ENCODE peak calls at places on chromosomes 3 and 15, in seven cellular contexts. One of them, this sample, is unnamed.

GRCh38 chr3:63877737-63878393 is 14.2 kb downstream of the ATXN7 start:
- DNase-seq in adrenal gland: no peak
- DNase-seq in mucosa of descending colon: no peak
- DNase-seq in natural killer cell: no peak
- DNase-seq in breast epithelium: no peak
- DNase-seq in fibroblast of the aortic adventitia: peak; percentile 33
- DNase-seq in GM13976: no peak
- DNase-seq in this sample: no peak

GRCh38 chr15:101578443-101578894 is 73.7 kb downstream of the TM2D3 start:
- DNase-seq in natural killer cell: no peak
- DNase-seq in breast epithelium: no peak
- DNase-seq in fibroblast of the aortic adventitia: peak; percentile 15
- DNase-seq in mucosa of descending colon: no peak
- DNase-seq in GM13976: peak; percentile 67
- DNase-seq in adrenal gland: peak; percentile 57
- DNase-seq in this sample: no peak

GRCh38 chr3:14552717-14553116 is 12.6 kb upstream of the GRIP2 start:
- DNase-seq in mucosa of descending colon: no peak
- DNase-seq in GM13976: no peak
- DNase-seq in adrenal gland: no peak
- DNase-seq in breast epithelium: no peak
- DNase-seq in fibroblast of the aortic adventitia: no peak
- DNase-seq in natural killer cell: no peak
- DNase-seq in this sample: no peak

GRCh38 chr3:161171113-161171512 is 50.0 kb upstream of the NMD3 start:
- DNase-seq in adrenal gland: peak; percentile 83
- DNase-seq in natural killer cell: no peak
- DNase-seq in fibroblast of the aortic adventitia: peak; percentile 85
- DNase-seq in breast epithelium: no peak
- DNase-seq in GM13976: no peak
- DNase-seq in mucosa of descending colon: no peak
- DNase-seq in this sample: peak; percentile 43

GRCh38 chr15:62483817-62484216 is 318.7 kb upstream of the C2CD4B start:
- DNase-seq in adrenal gland: no peak
- DNase-seq in breast epithelium: no peak
- DNase-seq in fibroblast of the aortic adventitia: peak; percentile 83
- DNase-seq in natural killer cell: no peak
- DNase-seq in mucosa of descending colon: peak; percentile 56
- DNase-seq in GM13976: no peak
- DNase-seq in this sample: no peak

GRCh38 chr15:33211409-33211808 is 16.9 kb upstream of the FMN1 start:
- DNase-seq in GM13976: no peak
- DNase-seq in natural killer cell: no peak
- DNase-seq in fibroblast of the aortic adventitia: no peak
- DNase-seq in adrenal gland: peak; percentile 65
- DNase-seq in breast epithelium: peak; percentile 28
- DNase-seq in mucosa of descending colon: no peak
- DNase-seq in this sample: no peak

GRCh38 chr3:113249111-113249510 is 37.8 kb downstream of the BOC start:
- DNase-seq in natural killer cell: no peak
- DNase-seq in adrenal gland: peak; percentile 79
- DNase-seq in fibroblast of the aortic adventitia: peak; percentile 82
- DNase-seq in breast epithelium: peak; percentile 54
- DNase-seq in mucosa of descending colon: no peak
- DNase-seq in GM13976: no peak
- DNase-seq in this sample: no peak

GRCh38 chr3:183815951-183816475 is 9.4 kb downstream of the MAP6D1 start:
- DNase-seq in adrenal gland: no peak
- DNase-seq in natural killer cell: no peak
- DNase-seq in GM13976: no peak
- DNase-seq in breast epithelium: no peak
- DNase-seq in fibroblast of the aortic adventitia: no peak
- DNase-seq in mucosa of descending colon: no peak
- DNase-seq in this sample: no peak

GRCh38 chr3:77601853-77602440 is 562.0 kb downstream of the ROBO2 start:
- DNase-seq in breast epithelium: no peak
- DNase-seq in adrenal gland: no peak
- DNase-seq in mucosa of descending colon: no peak
- DNase-seq in natural killer cell: no peak
- DNase-seq in fibroblast of the aortic adventitia: no peak
- DNase-seq in GM13976: no peak
- DNase-seq in this sample: no peak

GRCh38 chr3:40669176-40669575 is 144.4 kb downstream of the ZNF621 start:
- DNase-seq in breast epithelium: no peak
- DNase-seq in adrenal gland: no peak
- DNase-seq in fibroblast of the aortic adventitia: no peak
- DNase-seq in GM13976: no peak
- DNase-seq in mucosa of descending colon: no peak
- DNase-seq in natural killer cell: no peak
- DNase-seq in this sample: no peak

GRCh38 chr3:157693762-157694161 is 190.5 kb upstream of the VEPH1 start:
- DNase-seq in natural killer cell: no peak
- DNase-seq in mucosa of descending colon: no peak
- DNase-seq in adrenal gland: no peak
- DNase-seq in breast epithelium: no peak
- DNase-seq in GM13976: no peak
- DNase-seq in fibroblast of the aortic adventitia: no peak
- DNase-seq in this sample: no peak

GRCh38 chr3:192395506-192395905 is 331.8 kb downstream of the FGF12 start:
- DNase-seq in mucosa of descending colon: no peak
- DNase-seq in GM13976: no peak
- DNase-seq in natural killer cell: no peak
- DNase-seq in fibroblast of the aortic adventitia: no peak
- DNase-seq in breast epithelium: no peak
- DNase-seq in adrenal gland: no peak
- DNase-seq in this sample: no peak

GRCh38 chr15:90214553-90215205 is 13.5 kb downstream of the SEMA4B start:
- DNase-seq in mucosa of descending colon: peak; percentile 9
- DNase-seq in fibroblast of the aortic adventitia: no peak
- DNase-seq in breast epithelium: no peak
- DNase-seq in adrenal gland: no peak
- DNase-seq in natural killer cell: no peak
- DNase-seq in GM13976: no peak
- DNase-seq in this sample: no peak

GRCh38 chr3:155481089-155481488 is 187.6 kb upstream of the STRIT1 start:
- DNase-seq in GM13976: no peak
- DNase-seq in fibroblast of the aortic adventitia: no peak
- DNase-seq in natural killer cell: no peak
- DNase-seq in mucosa of descending colon: no peak
- DNase-seq in breast epithelium: no peak
- DNase-seq in adrenal gland: no peak
- DNase-seq in this sample: no peak

GRCh38 chr3:109188726-109189125 is 52.2 kb downstream of the C3orf85 start:
- DNase-seq in natural killer cell: no peak
- DNase-seq in mucosa of descending colon: no peak
- DNase-seq in GM13976: no peak
- DNase-seq in adrenal gland: no peak
- DNase-seq in fibroblast of the aortic adventitia: no peak
- DNase-seq in breast epithelium: no peak
- DNase-seq in this sample: no peak

GRCh38 chr3:32457971-32458471 is 44.6 kb downstream of the CMTM6 start:
- DNase-seq in mucosa of descending colon: no peak
- DNase-seq in adrenal gland: no peak
- DNase-seq in natural killer cell: peak; percentile 22
- DNase-seq in fibroblast of the aortic adventitia: no peak
- DNase-seq in GM13976: peak; percentile 60
- DNase-seq in breast epithelium: no peak
- DNase-seq in this sample: no peak

GRCh38 chr15:90062023-90062728 is 40.1 kb downstream of the IDH2 start:
- DNase-seq in natural killer cell: no peak
- DNase-seq in breast epithelium: peak; percentile 67
- DNase-seq in fibroblast of the aortic adventitia: no peak
- DNase-seq in GM13976: no peak
- DNase-seq in mucosa of descending colon: peak; percentile 91
- DNase-seq in adrenal gland: peak; percentile 70
- DNase-seq in this sample: no peak

GRCh38 chr15:91186892-91187644 is 87.0 kb downstream of the SV2B start:
- DNase-seq in breast epithelium: no peak
- DNase-seq in natural killer cell: no peak
- DNase-seq in fibroblast of the aortic adventitia: peak; percentile 30
- DNase-seq in GM13976: peak; percentile 32
- DNase-seq in mucosa of descending colon: no peak
- DNase-seq in adrenal gland: no peak
- DNase-seq in this sample: no peak

GRCh38 chr3:50189274-50189673 is 2.1 kb upstream of the GNAT1 start:
- DNase-seq in adrenal gland: peak; percentile 90
- DNase-seq in breast epithelium: peak; percentile 81
- DNase-seq in fibroblast of the aortic adventitia: peak; percentile 90
- DNase-seq in GM13976: peak; percentile 73
- DNase-seq in mucosa of descending colon: no peak
- DNase-seq in natural killer cell: no peak
- DNase-seq in this sample: no peak
- TF ChIP-seq CTCF in adrenal gland: peak; percentile 77
- TF ChIP-seq CTCF in breast epithelium: peak; percentile 89
- TF ChIP-seq CTCF in fibroblast of the aortic adventitia: peak; percentile 93
- TF ChIP-seq CTCF in GM13976: peak; percentile 46
- TF ChIP-seq CTCF in mucosa of descending colon: peak; percentile 49
- TF ChIP-seq CTCF in natural killer cell: no peak
- TF ChIP-seq CTCF in this sample: no peak

GRCh38 chr15:88400591-88400990 is 66.6 kb downstream of the MRPL46 start:
- DNase-seq in breast epithelium: no peak
- DNase-seq in fibroblast of the aortic adventitia: no peak
- DNase-seq in GM13976: no peak
- DNase-seq in adrenal gland: no peak
- DNase-seq in mucosa of descending colon: no peak
- DNase-seq in natural killer cell: no peak
- DNase-seq in this sample: no peak
- TF ChIP-seq CTCF in breast epithelium: no peak
- TF ChIP-seq CTCF in fibroblast of the aortic adventitia: no peak
- TF ChIP-seq CTCF in GM13976: no peak
- TF ChIP-seq CTCF in adrenal gland: no peak
- TF ChIP-seq CTCF in mucosa of descending colon: no peak
- TF ChIP-seq CTCF in natural killer cell: no peak
- TF ChIP-seq CTCF in this sample: no peak

DNA sequence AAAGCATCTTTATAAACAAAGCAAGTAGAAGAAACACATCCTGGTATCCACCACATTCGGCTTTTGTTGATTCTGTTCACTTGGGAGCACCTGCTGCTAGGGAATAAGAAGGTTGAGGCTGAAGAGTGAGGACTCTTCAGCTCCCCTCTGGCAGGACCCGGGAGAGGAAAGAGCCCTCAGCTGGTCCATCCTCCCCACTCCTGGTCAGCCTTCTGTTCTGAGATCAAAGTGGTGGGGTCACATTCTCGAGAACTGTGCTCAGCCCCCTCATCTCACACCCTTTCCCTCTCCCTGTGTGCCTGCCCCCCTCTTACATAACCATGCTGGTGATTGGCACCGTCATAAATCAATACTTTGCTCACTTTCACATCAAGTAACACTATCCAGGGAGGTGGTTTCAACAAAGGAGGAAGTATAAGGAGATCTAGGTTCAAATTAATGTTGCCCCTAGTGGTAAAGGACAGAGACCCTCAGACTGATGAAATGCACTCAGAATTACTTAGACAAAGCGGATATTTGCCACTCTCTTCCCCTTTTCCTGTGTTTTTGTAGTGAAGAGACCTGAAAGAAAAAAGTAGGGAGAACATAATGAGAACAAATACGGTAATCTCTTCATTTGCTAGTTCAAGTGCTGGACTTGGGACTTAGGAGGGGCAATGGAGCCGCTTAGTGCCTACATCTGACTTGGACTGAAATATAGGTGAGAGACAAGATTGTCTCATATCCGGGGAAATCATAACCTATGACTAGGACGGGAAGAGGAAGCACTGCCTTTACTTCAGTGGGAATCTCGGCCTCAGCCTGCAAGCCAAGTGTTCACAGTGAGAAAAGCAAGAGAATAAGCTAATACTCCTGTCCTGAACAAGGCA is at the start of gene NR1I2:
- DNase-seq in breast epithelium: no peak
- DNase-seq in adrenal gland: no peak
- DNase-seq in fibroblast of the aortic adventitia: no peak
- DNase-seq in GM13976: no peak
- DNase-seq in mucosa of descending colon: no peak
- DNase-seq in natural killer cell: no peak
- DNase-seq in this sample: no peak
- TF ChIP-seq CTCF in breast epithelium: no peak
- TF ChIP-seq CTCF in adrenal gland: no peak
- TF ChIP-seq CTCF in fibroblast of the aortic adventitia: no peak
- TF ChIP-seq CTCF in GM13976: no peak
- TF ChIP-seq CTCF in mucosa of descending colon: no peak
- TF ChIP-seq CTCF in natural killer cell: no peak
- TF ChIP-seq CTCF in this sample: no peak

GRCh38 chr3:9906480-9906879 is 3.8 kb downstream of the IL17RE start:
- DNase-seq in fibroblast of the aortic adventitia: no peak
- DNase-seq in GM13976: no peak
- DNase-seq in breast epithelium: no peak
- DNase-seq in adrenal gland: no peak
- DNase-seq in mucosa of descending colon: no peak
- DNase-seq in natural killer cell: no peak
- DNase-seq in this sample: no peak
- TF ChIP-seq CTCF in fibroblast of the aortic adventitia: no peak
- TF ChIP-seq CTCF in GM13976: no peak
- TF ChIP-seq CTCF in breast epithelium: no peak
- TF ChIP-seq CTCF in adrenal gland: no peak
- TF ChIP-seq CTCF in mucosa of descending colon: no peak
- TF ChIP-seq CTCF in natural killer cell: no peak
- TF ChIP-seq CTCF in this sample: no peak